ENCODE peak calls at places on chromosome 1, in nine cellular contexts. One of them, this sample, is unnamed.

GRCh38 chr1:54701996-54702395 is 13.7 kb upstream of the TTC4 start:
- DNase-seq in suprapubic skin: no peak
- DNase-seq in HCT116: no peak
- DNase-seq in vagina: no peak
- DNase-seq in stomach: no peak
- DNase-seq in GM23338: no peak
- DNase-seq in endothelial cell of umbilical vein: no peak
- DNase-seq in esophagus muscularis mucosa: no peak
- DNase-seq in K562: no peak
- DNase-seq in this sample: no peak

GRCh38 chr1:81414417-81415087 is 386.2 kb upstream of the ADGRL2 start:
- DNase-seq in endothelial cell of umbilical vein: peak
- DNase-seq in stomach: peak
- DNase-seq in HCT116: peak
- DNase-seq in esophagus muscularis mucosa: peak
- DNase-seq in vagina: no peak
- DNase-seq in suprapubic skin: peak
- DNase-seq in GM23338: peak
- DNase-seq in K562: peak
- DNase-seq in this sample: peak

GRCh38 chr1:11158720-11159321 is 30.3 kb upstream of the ANGPTL7 start:
- DNase-seq in HCT116: no peak
- DNase-seq in suprapubic skin: no peak
- DNase-seq in GM23338: no peak
- DNase-seq in esophagus muscularis mucosa: no peak
- DNase-seq in vagina: no peak
- DNase-seq in K562: no peak
- DNase-seq in stomach: no peak
- DNase-seq in endothelial cell of umbilical vein: peak
- DNase-seq in this sample: no peak

GRCh38 chr1:54922921-54923421 is 36.0 kb upstream of the DHCR24 start:
- DNase-seq in esophagus muscularis mucosa: no peak
- DNase-seq in suprapubic skin: no peak
- DNase-seq in K562: no peak
- DNase-seq in vagina: no peak
- DNase-seq in stomach: peak
- DNase-seq in GM23338: no peak
- DNase-seq in HCT116: no peak
- DNase-seq in endothelial cell of umbilical vein: no peak
- DNase-seq in this sample: no peak

GRCh38 chr1:6955357-6956154 is 170.3 kb downstream of the CAMTA1 start:
- DNase-seq in stomach: no peak
- DNase-seq in HCT116: no peak
- DNase-seq in K562: no peak
- DNase-seq in suprapubic skin: no peak
- DNase-seq in GM23338: no peak
- DNase-seq in esophagus muscularis mucosa: no peak
- DNase-seq in vagina: no peak
- DNase-seq in endothelial cell of umbilical vein: no peak
- DNase-seq in this sample: no peak

GRCh38 chr1:210262897-210263272 is 30.3 kb downstream of the SERTAD4 start:
- DNase-seq in HCT116: no peak
- DNase-seq in suprapubic skin: no peak
- DNase-seq in vagina: no peak
- DNase-seq in GM23338: no peak
- DNase-seq in endothelial cell of umbilical vein: no peak
- DNase-seq in stomach: no peak
- DNase-seq in K562: no peak
- DNase-seq in esophagus muscularis mucosa: no peak
- DNase-seq in this sample: no peak

GRCh38 chr1:36576677-36577076 is 94.0 kb upstream of the CSF3R start:
- DNase-seq in suprapubic skin: no peak
- DNase-seq in HCT116: no peak
- DNase-seq in endothelial cell of umbilical vein: no peak
- DNase-seq in K562: no peak
- DNase-seq in GM23338: peak
- DNase-seq in esophagus muscularis mucosa: no peak
- DNase-seq in stomach: no peak
- DNase-seq in vagina: no peak
- DNase-seq in this sample: no peak

GRCh38 chr1:200558866-200559459 is 61.6 kb downstream of the KIF14 start:
- DNase-seq in HCT116: peak
- DNase-seq in K562: no peak
- DNase-seq in vagina: no peak
- DNase-seq in stomach: no peak
- DNase-seq in endothelial cell of umbilical vein: peak
- DNase-seq in esophagus muscularis mucosa: no peak
- DNase-seq in GM23338: peak
- DNase-seq in suprapubic skin: no peak
- DNase-seq in this sample: no peak

GRCh38 chr1:248849152-248849551 is 9.7 kb downstream of the ZNF692 start:
- DNase-seq in K562: no peak
- DNase-seq in HCT116: no peak
- DNase-seq in stomach: peak
- DNase-seq in suprapubic skin: no peak
- DNase-seq in GM23338: no peak
- DNase-seq in endothelial cell of umbilical vein: no peak
- DNase-seq in vagina: no peak
- DNase-seq in esophagus muscularis mucosa: no peak
- DNase-seq in this sample: no peak

GRCh38 chr1:95084317-95085176 is 11.8 kb upstream of the ALG14 start:
- DNase-seq in vagina: no peak
- DNase-seq in K562: peak
- DNase-seq in esophagus muscularis mucosa: no peak
- DNase-seq in stomach: no peak
- DNase-seq in GM23338: peak
- DNase-seq in HCT116: peak
- DNase-seq in endothelial cell of umbilical vein: peak
- DNase-seq in suprapubic skin: no peak
- DNase-seq in this sample: no peak

GRCh38 chr1:43666608-43667007 is 16.7 kb downstream of the KDM4A start:
- DNase-seq in esophagus muscularis mucosa: no peak
- DNase-seq in K562: no peak
- DNase-seq in stomach: no peak
- DNase-seq in vagina: no peak
- DNase-seq in HCT116: no peak
- DNase-seq in suprapubic skin: no peak
- DNase-seq in GM23338: no peak
- DNase-seq in endothelial cell of umbilical vein: no peak
- DNase-seq in this sample: no peak

GRCh38 chr1:208154040-208154439 is 90.1 kb downstream of the PLXNA2 start:
- DNase-seq in vagina: no peak
- DNase-seq in HCT116: no peak
- DNase-seq in suprapubic skin: no peak
- DNase-seq in GM23338: no peak
- DNase-seq in esophagus muscularis mucosa: no peak
- DNase-seq in stomach: no peak
- DNase-seq in K562: no peak
- DNase-seq in endothelial cell of umbilical vein: no peak
- DNase-seq in this sample: no peak

GRCh38 chr1:53807916-53808315 is 30.2 kb downstream of the NDC1 start:
- DNase-seq in HCT116: no peak
- DNase-seq in suprapubic skin: no peak
- DNase-seq in vagina: no peak
- DNase-seq in endothelial cell of umbilical vein: no peak
- DNase-seq in K562: no peak
- DNase-seq in stomach: no peak
- DNase-seq in GM23338: no peak
- DNase-seq in esophagus muscularis mucosa: no peak
- DNase-seq in this sample: no peak

GRCh38 chr1:228867951-228868730 is 132.9 kb downstream of the RHOU start:
- DNase-seq in stomach: peak
- DNase-seq in K562: no peak
- DNase-seq in endothelial cell of umbilical vein: no peak
- DNase-seq in GM23338: no peak
- DNase-seq in vagina: no peak
- DNase-seq in esophagus muscularis mucosa: peak
- DNase-seq in suprapubic skin: no peak
- DNase-seq in HCT116: no peak
- DNase-seq in this sample: no peak

GRCh38 chr1:67688526-67689219 is 3.7 kb downstream of the GADD45A start:
- DNase-seq in vagina: no peak
- DNase-seq in esophagus muscularis mucosa: no peak
- DNase-seq in HCT116: no peak
- DNase-seq in K562: peak
- DNase-seq in suprapubic skin: no peak
- DNase-seq in endothelial cell of umbilical vein: no peak
- DNase-seq in GM23338: no peak
- DNase-seq in stomach: no peak
- DNase-seq in this sample: no peak

GRCh38 chr1:205662135-205662725 is 18.1 kb downstream of the SLC45A3 start:
- DNase-seq in stomach: no peak
- DNase-seq in HCT116: no peak
- DNase-seq in suprapubic skin: no peak
- DNase-seq in endothelial cell of umbilical vein: no peak
- DNase-seq in esophagus muscularis mucosa: no peak
- DNase-seq in vagina: no peak
- DNase-seq in GM23338: no peak
- DNase-seq in K562: no peak
- DNase-seq in this sample: no peak

GRCh38 chr1:205664399-205665108 is 15.8 kb downstream of the SLC45A3 start:
- DNase-seq in esophagus muscularis mucosa: no peak
- DNase-seq in vagina: no peak
- DNase-seq in HCT116: peak
- DNase-seq in endothelial cell of umbilical vein: peak
- DNase-seq in K562: no peak
- DNase-seq in GM23338: no peak
- DNase-seq in stomach: peak
- DNase-seq in suprapubic skin: no peak
- DNase-seq in this sample: no peak

GRCh38 chr1:205663286-205663994 is 16.9 kb downstream of the SLC45A3 start:
- DNase-seq in HCT116: no peak
- DNase-seq in suprapubic skin: no peak
- DNase-seq in endothelial cell of umbilical vein: peak
- DNase-seq in esophagus muscularis mucosa: no peak
- DNase-seq in K562: no peak
- DNase-seq in vagina: no peak
- DNase-seq in stomach: no peak
- DNase-seq in GM23338: no peak
- DNase-seq in this sample: no peak

GRCh38 chr1:205661429-205662134 is 18.7 kb downstream of the SLC45A3 start:
- DNase-seq in GM23338: no peak
- DNase-seq in HCT116: no peak
- DNase-seq in K562: no peak
- DNase-seq in stomach: no peak
- DNase-seq in suprapubic skin: no peak
- DNase-seq in esophagus muscularis mucosa: no peak
- DNase-seq in endothelial cell of umbilical vein: no peak
- DNase-seq in vagina: no peak
- DNase-seq in this sample: no peak

GRCh38 chr1:205662791-205663190 is 17.5 kb downstream of the SLC45A3 start:
- DNase-seq in stomach: no peak
- DNase-seq in vagina: no peak
- DNase-seq in endothelial cell of umbilical vein: no peak
- DNase-seq in esophagus muscularis mucosa: no peak
- DNase-seq in K562: no peak
- DNase-seq in HCT116: no peak
- DNase-seq in GM23338: no peak
- DNase-seq in suprapubic skin: no peak
- DNase-seq in this sample: no peak
- H3K4me3 ChIP-seq in stomach: peak
- H3K4me3 ChIP-seq in vagina: no peak
- H3K4me3 ChIP-seq in endothelial cell of umbilical vein: no peak
- H3K4me3 ChIP-seq in esophagus muscularis mucosa: no peak
- H3K4me3 ChIP-seq in K562: no peak
- H3K4me3 ChIP-seq in HCT116: no peak
- H3K4me3 ChIP-seq in GM23338: no peak
- H3K4me3 ChIP-seq in suprapubic skin: no peak
- H3K4me3 ChIP-seq in this sample: no peak

DNA sequence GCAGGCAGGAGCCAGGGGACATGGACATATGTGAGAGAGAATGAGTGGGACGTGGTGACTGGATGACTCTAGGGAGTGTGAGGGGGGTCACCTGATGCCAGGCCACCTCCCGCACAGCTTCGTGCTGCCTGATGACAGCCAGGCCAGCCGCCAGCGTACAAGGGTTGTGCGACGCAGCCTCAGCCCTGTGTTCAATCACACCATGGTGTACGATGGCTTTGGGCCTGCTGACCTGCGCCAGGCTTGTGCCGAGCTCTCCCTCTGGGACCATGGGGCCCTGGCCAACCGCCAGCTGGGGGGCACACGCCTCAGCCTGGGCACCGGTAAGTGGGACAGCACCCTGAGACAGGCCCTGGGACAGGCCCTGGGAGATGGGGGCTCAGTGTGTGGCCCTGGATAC is 11.3 kb downstream of the SYTL1 start:
- DNase-seq in K562: no peak
- DNase-seq in HCT116: no peak
- DNase-seq in endothelial cell of umbilical vein: no peak
- DNase-seq in GM23338: no peak
- DNase-seq in stomach: no peak
- DNase-seq in suprapubic skin: no peak
- DNase-seq in vagina: no peak
- DNase-seq in esophagus muscularis mucosa: no peak
- DNase-seq in this sample: no peak
- H3K27ac ChIP-seq in K562: no peak
- H3K27ac ChIP-seq in HCT116: no peak
- H3K27ac ChIP-seq in endothelial cell of umbilical vein: no peak
- H3K27ac ChIP-seq in GM23338: no peak
- H3K27ac ChIP-seq in stomach: no peak
- H3K27ac ChIP-seq in suprapubic skin: no peak
- H3K27ac ChIP-seq in vagina: no peak
- H3K27ac ChIP-seq in esophagus muscularis mucosa: no peak
- H3K27ac ChIP-seq in this sample: no peak

GRCh38 chr1:7985851-7986612 is 24.5 kb downstream of the PARK7 start:
- DNase-seq in endothelial cell of umbilical vein: no peak
- DNase-seq in vagina: no peak
- DNase-seq in GM23338: no peak
- DNase-seq in suprapubic skin: no peak
- DNase-seq in K562: no peak
- DNase-seq in esophagus muscularis mucosa: no peak
- DNase-seq in HCT116: no peak
- DNase-seq in stomach: no peak
- DNase-seq in this sample: no peak
- TF ChIP-seq POLR2AphosphoS5 in endothelial cell of umbilical vein: no peak
- TF ChIP-seq POLR2AphosphoS5 in vagina: no peak
- TF ChIP-seq POLR2AphosphoS5 in GM23338: no peak
- TF ChIP-seq POLR2AphosphoS5 in suprapubic skin: no peak
- TF ChIP-seq POLR2AphosphoS5 in K562: peak
- TF ChIP-seq POLR2AphosphoS5 in esophagus muscularis mucosa: no peak
- TF ChIP-seq POLR2AphosphoS5 in HCT116: no peak
- TF ChIP-seq POLR2AphosphoS5 in stomach: no peak
- TF ChIP-seq POLR2AphosphoS5 in this sample: no peak

DNA sequence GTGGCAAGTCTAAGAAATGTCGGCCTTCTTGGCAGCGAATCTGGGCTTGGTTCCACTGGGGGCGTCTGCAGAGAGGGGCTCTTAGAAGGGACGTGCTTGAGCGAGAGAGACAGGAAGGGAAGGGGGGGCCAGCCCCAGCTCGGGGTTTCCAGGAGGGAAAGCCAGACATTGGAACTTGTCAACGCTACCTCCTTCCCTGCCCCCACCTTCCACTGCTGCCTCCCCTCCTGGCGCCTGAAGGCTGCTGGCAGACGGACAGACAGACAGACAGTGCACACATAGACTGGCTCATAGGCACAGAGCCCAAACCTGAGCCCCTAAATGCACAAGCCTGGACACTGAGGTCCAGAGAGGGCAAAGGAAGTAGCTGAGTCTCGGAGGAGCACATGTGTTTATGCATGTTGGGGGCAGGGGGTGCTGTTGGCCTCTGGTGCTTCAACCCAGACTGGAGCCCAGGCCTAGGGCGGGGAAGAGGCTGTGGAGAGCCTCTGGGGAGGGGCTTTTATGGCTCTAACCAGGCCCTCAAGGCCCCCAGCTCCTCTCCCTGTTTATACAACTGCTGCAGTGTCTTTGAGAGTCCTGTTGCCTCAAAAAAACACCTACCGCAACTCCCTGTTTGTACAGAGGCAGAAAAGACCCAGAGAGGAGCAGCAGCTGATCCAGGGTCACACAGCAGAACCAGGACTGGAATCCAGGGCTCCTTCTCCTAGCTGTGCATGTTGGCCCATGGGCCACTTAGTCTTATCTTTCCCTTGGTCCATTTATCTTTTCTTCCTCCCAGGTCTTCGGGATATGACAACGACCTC is 33.1 kb upstream of the WASF2 start:
- DNase-seq in endothelial cell of umbilical vein: peak
- DNase-seq in suprapubic skin: no peak
- DNase-seq in vagina: no peak
- DNase-seq in GM23338: peak
- DNase-seq in HCT116: no peak
- DNase-seq in esophagus muscularis mucosa: no peak
- DNase-seq in K562: peak
- DNase-seq in stomach: no peak
- DNase-seq in this sample: peak
- H3K4me3 ChIP-seq in endothelial cell of umbilical vein: no peak
- H3K4me3 ChIP-seq in suprapubic skin: peak
- H3K4me3 ChIP-seq in vagina: no peak
- H3K4me3 ChIP-seq in GM23338: peak
- H3K4me3 ChIP-seq in HCT116: no peak
- H3K4me3 ChIP-seq in esophagus muscularis mucosa: peak
- H3K4me3 ChIP-seq in K562: no peak
- H3K4me3 ChIP-seq in stomach: peak
- H3K4me3 ChIP-seq in this sample: no peak

This sample was measured in HL-60.